ENCODE peak calls at places on chromosomes 3 and 15, in four cellular contexts. One of them, this sample, is unnamed.

GRCh38 chr3:39124876-39125836 is 17.7 kb downstream of the TTC21A start:
- DNase-seq in mesendoderm: peak; percentile 78
- DNase-seq in IMR-90: peak; percentile 57
- DNase-seq in H1: no peak
- DNase-seq in this sample: peak; percentile 61

GRCh38 chr15:71789616-71790015 is 20.7 kb upstream of the NR2E3 start:
- DNase-seq in H1: no peak
- DNase-seq in IMR-90: no peak
- DNase-seq in mesendoderm: no peak
- DNase-seq in this sample: no peak

GRCh38 chr3:28989646-28990089 is 291.2 kb upstream of the RBMS3 start:
- DNase-seq in IMR-90: peak; percentile 45
- DNase-seq in H1: no peak
- DNase-seq in mesendoderm: no peak
- DNase-seq in this sample: no peak

GRCh38 chr15:101463265-101463664 is 26.2 kb downstream of the PCSK6 start:
- DNase-seq in H1: no peak
- DNase-seq in mesendoderm: no peak
- DNase-seq in IMR-90: no peak
- DNase-seq in this sample: no peak

GRCh38 chr3:194185225-194185624 is 49.3 kb downstream of the HES1 start:
- DNase-seq in IMR-90: no peak
- DNase-seq in H1: no peak
- DNase-seq in mesendoderm: no peak
- DNase-seq in this sample: no peak

GRCh38 chr3:142577701-142578308 is 728 bp downstream of the ATR start:
- DNase-seq in H1: no peak
- DNase-seq in IMR-90: peak; percentile 29
- DNase-seq in mesendoderm: peak; percentile 79
- DNase-seq in this sample: no peak

GRCh38 chr3:69791919-69792399 is 52.7 kb downstream of the MITF start:
- DNase-seq in mesendoderm: peak; percentile 60
- DNase-seq in IMR-90: peak; percentile 72
- DNase-seq in H1: no peak
- DNase-seq in this sample: no peak

GRCh38 chr15:67833504-67834248 is 6.2 kb downstream of the RNU6-1 start:
- DNase-seq in H1: peak; percentile 80
- DNase-seq in mesendoderm: peak; percentile 81
- DNase-seq in IMR-90: no peak
- DNase-seq in this sample: peak; percentile 81

GRCh38 chr3:108493862-108494261 is 16.5 kb downstream of the MYH15 start:
- DNase-seq in IMR-90: no peak
- DNase-seq in mesendoderm: no peak
- DNase-seq in H1: no peak
- DNase-seq in this sample: peak; percentile 33

GRCh38 chr3:129039271-129040038 is 21.1 kb upstream of the GP9 start:
- DNase-seq in H1: no peak
- DNase-seq in IMR-90: no peak
- DNase-seq in mesendoderm: no peak
- DNase-seq in this sample: no peak

GRCh38 chr3:153970735-153971347 is 150.3 kb upstream of the ARHGEF26 start:
- DNase-seq in mesendoderm: no peak
- DNase-seq in IMR-90: peak; percentile 34
- DNase-seq in H1: no peak
- DNase-seq in this sample: no peak

GRCh38 chr3:49316696-49317457 is 23.0 kb downstream of the USP4 start:
- DNase-seq in IMR-90: no peak
- DNase-seq in H1: no peak
- DNase-seq in mesendoderm: no peak
- DNase-seq in this sample: no peak

GRCh38 chr3:30551927-30552326 is 54.5 kb upstream of the TGFBR2 start:
- DNase-seq in IMR-90: no peak
- DNase-seq in H1: no peak
- DNase-seq in mesendoderm: peak; percentile 20
- DNase-seq in this sample: no peak

GRCh38 chr3:194989251-194989650 is 281.7 kb downstream of the XXYLT1 start:
- DNase-seq in H1: peak; percentile 10
- DNase-seq in IMR-90: no peak
- DNase-seq in mesendoderm: no peak
- DNase-seq in this sample: no peak

GRCh38 chr3:43181202-43181910 is 75.5 kb upstream of the POMGNT2 start:
- DNase-seq in mesendoderm: no peak
- DNase-seq in H1: no peak
- DNase-seq in IMR-90: no peak
- DNase-seq in this sample: no peak

GRCh38 chr3:126490619-126491018 is 14.9 kb upstream of the ZXDC start:
- DNase-seq in mesendoderm: peak; percentile 39
- DNase-seq in H1: no peak
- DNase-seq in IMR-90: no peak
- DNase-seq in this sample: peak; percentile 58

GRCh38 chr3:21634112-21634511 is 116.9 kb downstream of the ZNF385D start:
- DNase-seq in IMR-90: no peak
- DNase-seq in H1: no peak
- DNase-seq in mesendoderm: no peak
- DNase-seq in this sample: no peak

GRCh38 chr3:23600178-23600577 is 205.6 kb upstream of the UBE2E1 start:
- DNase-seq in mesendoderm: no peak
- DNase-seq in H1: peak; percentile 36
- DNase-seq in IMR-90: peak; percentile 96
- DNase-seq in this sample: no peak

GRCh38 chr3:171838218-171838720 is 4.9 kb upstream of the TMEM212 start:
- DNase-seq in mesendoderm: peak; percentile 16
- DNase-seq in IMR-90: peak; percentile 78
- DNase-seq in H1: no peak
- DNase-seq in this sample: no peak

GRCh38 chr3:193764959-193765358 is 172.0 kb downstream of the OPA1 start:
- DNase-seq in IMR-90: no peak
- DNase-seq in mesendoderm: no peak
- DNase-seq in H1: no peak
- DNase-seq in this sample: no peak

GRCh38 chr3:134306334-134306733 is 55.7 kb upstream of the RYK start:
- DNase-seq in mesendoderm: no peak
- DNase-seq in IMR-90: no peak
- DNase-seq in H1: no peak
- DNase-seq in this sample: no peak

GRCh38 chr3:188901126-188901525 is 270.6 kb upstream of the TPRG1 start:
- DNase-seq in H1: no peak
- DNase-seq in mesendoderm: no peak
- DNase-seq in IMR-90: peak; percentile 66
- DNase-seq in this sample: no peak

GRCh38 chr3:66376568-66376967 is 124.3 kb downstream of the LRIG1 start:
- DNase-seq in IMR-90: peak; percentile 85
- DNase-seq in mesendoderm: no peak
- DNase-seq in H1: no peak
- DNase-seq in this sample: no peak

GRCh38 chr3:9147896-9148267 is 101.6 kb downstream of the SRGAP3 start:
- DNase-seq in H1: no peak
- DNase-seq in mesendoderm: no peak
- DNase-seq in IMR-90: no peak
- DNase-seq in this sample: no peak

GRCh38 chr15:57302640-57303257 is 73.6 kb upstream of the CGNL1 start:
- DNase-seq in mesendoderm: no peak
- DNase-seq in H1: peak; percentile 44
- DNase-seq in IMR-90: no peak
- DNase-seq in this sample: no peak

GRCh38 chr15:56537881-56538280 is 72.9 kb upstream of the MNS1 start:
- DNase-seq in H1: no peak
- DNase-seq in IMR-90: no peak
- DNase-seq in mesendoderm: peak; percentile 84
- DNase-seq in this sample: no peak

GRCh38 chr3:45011756-45012441 is 14.2 kb upstream of the CLEC3B start:
- DNase-seq in mesendoderm: peak; percentile 91
- DNase-seq in IMR-90: peak; percentile 91
- DNase-seq in H1: no peak
- DNase-seq in this sample: no peak

GRCh38 chr3:127525373-127525772 is 65.2 kb downstream of the TPRA1 start:
- DNase-seq in IMR-90: peak; percentile 58
- DNase-seq in mesendoderm: no peak
- DNase-seq in H1: no peak
- DNase-seq in this sample: no peak

GRCh38 chr3:5205165-5205941 is 17.8 kb downstream of the EDEM1 start:
- DNase-seq in H1: no peak
- DNase-seq in mesendoderm: no peak
- DNase-seq in IMR-90: peak; percentile 85
- DNase-seq in this sample: no peak

GRCh38 chr3:36557021-36557707 is 176.9 kb downstream of the STAC start:
- DNase-seq in H1: no peak
- DNase-seq in mesendoderm: no peak
- DNase-seq in IMR-90: no peak
- DNase-seq in this sample: no peak

GRCh38 chr3:186360779-186361178 is 1.3 kb downstream of the DGKG start:
- DNase-seq in mesendoderm: peak; percentile 22
- DNase-seq in H1: peak; percentile 67
- DNase-seq in IMR-90: no peak
- DNase-seq in this sample: peak; percentile 39

GRCh38 chr3:141009496-141009895 is 41.7 kb upstream of the SPSB4 start:
- DNase-seq in IMR-90: no peak
- DNase-seq in mesendoderm: no peak
- DNase-seq in H1: no peak
- DNase-seq in this sample: no peak
- H3K56ac ChIP-seq in IMR-90: no peak overlapping the region
- H3K56ac ChIP-seq in mesendoderm: no peak overlapping the region
- H3K56ac ChIP-seq in H1: no peak overlapping the region
- H3K56ac ChIP-seq in this sample: no peak overlapping the region

GRCh38 chr3:18730491-18730890 is 305.4 kb upstream of the SATB1 start:
- DNase-seq in mesendoderm: no peak
- DNase-seq in H1: no peak
- DNase-seq in IMR-90: no peak
- DNase-seq in this sample: no peak

GRCh38 chr3:18723426-18723825 is 298.3 kb upstream of the SATB1 start:
- DNase-seq in mesendoderm: no peak
- DNase-seq in IMR-90: no peak
- DNase-seq in H1: no peak
- DNase-seq in this sample: no peak

GRCh38 chr3:18729671-18730070 is 304.5 kb upstream of the SATB1 start:
- DNase-seq in H1: no peak
- DNase-seq in mesendoderm: peak; percentile 12
- DNase-seq in IMR-90: no peak
- DNase-seq in this sample: no peak

GRCh38 chr3:18724456-18724855 is 299.3 kb upstream of the SATB1 start:
- DNase-seq in IMR-90: no peak
- DNase-seq in H1: no peak
- DNase-seq in mesendoderm: no peak
- DNase-seq in this sample: no peak

DNA sequence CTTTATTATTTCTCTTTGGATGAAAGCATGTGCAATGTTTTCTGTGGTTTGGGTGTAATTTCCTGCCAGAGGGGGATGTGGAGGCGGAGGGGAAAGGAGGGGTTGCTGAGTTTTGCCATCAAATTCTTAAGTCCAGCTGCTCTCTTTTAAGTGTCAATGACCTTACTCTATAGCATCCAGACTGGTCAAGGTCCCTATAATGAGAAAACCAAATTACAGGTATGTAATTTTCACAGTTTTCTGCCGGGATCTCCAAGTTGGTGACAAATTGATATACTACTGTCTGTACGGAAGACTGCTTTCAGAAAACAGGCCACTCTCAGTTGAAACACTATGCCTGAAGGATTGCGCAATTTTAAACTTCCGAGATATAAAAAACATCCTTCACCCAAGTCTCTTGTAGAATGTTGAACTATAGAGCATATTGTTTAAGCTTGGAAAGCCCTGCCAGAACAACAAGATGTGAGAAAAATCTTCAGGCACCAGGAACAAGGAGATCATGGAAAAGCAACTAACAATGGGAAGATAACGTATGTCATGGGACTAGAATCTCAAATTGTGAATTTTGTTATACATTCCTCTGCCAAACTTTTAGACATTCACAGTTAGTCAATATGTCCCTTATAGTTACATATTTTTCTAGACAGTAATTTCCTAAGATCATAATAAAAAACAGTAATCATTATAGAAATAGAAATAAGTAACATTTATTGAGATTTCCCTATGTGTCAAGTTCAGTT is 300.7 kb upstream of the SATB1 start:
- DNase-seq in mesendoderm: no peak
- DNase-seq in IMR-90: no peak
- DNase-seq in H1: no peak
- DNase-seq in this sample: no peak
- H3K56ac ChIP-seq in mesendoderm: no peak overlapping the region
- H3K56ac ChIP-seq in IMR-90: no peak overlapping the region
- H3K56ac ChIP-seq in H1: no peak overlapping the region
- H3K56ac ChIP-seq in this sample: no peak overlapping the region

GRCh38 chr3:99962703-99963102 is 145.0 kb downstream of the CMSS1 start:
- DNase-seq in H1: no peak
- DNase-seq in IMR-90: peak; percentile 91
- DNase-seq in mesendoderm: no peak
- DNase-seq in this sample: no peak
- H3K56ac ChIP-seq in H1: no peak overlapping the region
- H3K56ac ChIP-seq in IMR-90: no peak overlapping the region
- H3K56ac ChIP-seq in mesendoderm: no peak overlapping the region
- H3K56ac ChIP-seq in this sample: no peak overlapping the region

GRCh38 chr15:51864408-51865056 is 35.1 kb downstream of the TMOD3 start:
- DNase-seq in H1: no peak
- DNase-seq in IMR-90: peak; percentile 47
- DNase-seq in mesendoderm: no peak
- DNase-seq in this sample: peak; percentile 38

GRCh38 chr15:51866161-51866560 is 36.7 kb downstream of the TMOD3 start:
- DNase-seq in IMR-90: no peak
- DNase-seq in H1: no peak
- DNase-seq in mesendoderm: no peak
- DNase-seq in this sample: no peak

GRCh38 chr15:51865291-51865690 is 35.8 kb downstream of the TMOD3 start:
- DNase-seq in H1: no peak
- DNase-seq in IMR-90: no peak
- DNase-seq in mesendoderm: no peak
- DNase-seq in this sample: no peak

GRCh38 chr15:51863131-51863530 is 33.7 kb downstream of the TMOD3 start:
- DNase-seq in IMR-90: no peak
- DNase-seq in mesendoderm: no peak
- DNase-seq in H1: no peak
- DNase-seq in this sample: no peak

DNA sequence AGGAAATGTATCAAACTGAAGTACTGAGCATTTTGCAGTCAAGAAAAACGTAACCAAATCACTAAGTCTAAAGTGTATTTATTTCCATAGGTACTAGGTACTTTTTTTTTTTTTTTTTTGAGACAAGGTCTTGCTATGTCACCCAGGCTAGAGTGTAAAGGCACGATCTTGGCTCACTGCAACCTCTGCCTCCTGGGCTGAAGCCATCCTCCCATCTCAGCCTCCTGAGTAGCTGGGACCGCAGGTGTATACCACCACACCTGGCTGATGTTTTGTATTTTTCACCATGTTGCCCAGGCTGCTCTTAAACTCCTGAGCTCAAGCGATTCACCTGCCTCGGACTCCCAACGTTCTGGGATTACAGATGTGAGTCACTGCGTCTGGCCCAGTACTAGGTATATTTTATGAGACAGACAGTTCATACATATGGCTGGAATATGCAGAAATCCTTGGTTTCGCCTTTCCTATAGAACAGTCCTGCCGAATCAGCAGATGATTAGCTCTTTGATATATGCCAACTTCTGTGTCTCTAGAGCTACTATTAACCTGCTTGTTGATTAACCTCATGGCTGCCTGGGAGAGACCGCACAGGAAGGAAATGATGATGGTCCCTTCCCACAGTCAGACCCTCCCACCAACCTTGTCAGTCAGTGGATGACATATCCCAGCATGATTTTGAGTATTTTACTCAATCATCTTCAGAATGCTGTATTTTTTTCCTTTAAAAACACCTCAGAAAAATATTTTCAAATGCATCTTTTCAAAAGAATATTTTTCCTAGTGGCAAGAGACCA is 32.3 kb downstream of the TMOD3 start:
- DNase-seq in mesendoderm: no peak
- DNase-seq in IMR-90: no peak
- DNase-seq in H1: no peak
- DNase-seq in this sample: no peak
- H3K56ac ChIP-seq in mesendoderm: no peak overlapping the region
- H3K56ac ChIP-seq in IMR-90: no peak overlapping the region
- H3K56ac ChIP-seq in H1: no peak overlapping the region
- H3K56ac ChIP-seq in this sample: no peak overlapping the region